ENCODE peak calls at places on chromosomes 1 and 21, in ten cellular contexts. K, L, P, D, V, O, H, I, E and N are unnamed samples.

GRCh38 chr21:31316488-31317169 is 27.4 kb downstream of the TIAM1 start:
- DNase-seq in K (no peak), L (peak), P (no peak), D (no peak), V (no peak), O (no peak), H (no peak), I (no peak), E (peak), N (peak)

GRCh38 chr1:69483219-69483618 is 84.5 kb upstream of the LRRC7 start:
- DNase-seq in K (no peak), L (no peak), P (no peak), D (no peak), V (no peak), O (no peak), H (no peak), I (no peak), E (no peak), N (no peak)

GRCh38 chr1:166026561-166026960 is 140.2 kb downstream of the FAM78B start:
- DNase-seq in K (no peak), L (no peak), P (no peak), D (no peak), V (no peak), O (no peak), H (no peak), I (no peak), E (no peak), N (no peak)

GRCh38 chr1:26862781-26863676 is at the start of gene SFN:
- DNase-seq in K (no peak), L (peak), P (no peak), D (no peak), V (peak), O (no peak), H (no peak), I (peak), E (no peak), N (peak)

GRCh38 chr1:26404641-26405040 is 6.0 kb upstream of the LIN28A start:
- DNase-seq in K (no peak), L (peak), P (no peak), D (no peak), V (no peak), O (no peak), H (no peak), I (peak), E (no peak), N (peak)

GRCh38 chr1:11013160-11013531 is 692 bp downstream of the TARDBP start:
- DNase-seq in K (no peak), L (peak), P (no peak), D (no peak), V (no peak), O (no peak), H (no peak), I (no peak), E (peak), N (peak)

GRCh38 chr1:152869808-152870419 is 8.2 kb upstream of the SMCP start:
- DNase-seq in K (peak), L (peak), P (peak), D (peak), V (peak), O (no peak), H (peak), I (peak), E (peak), N (peak)

GRCh38 chr1:171188388-171189266 is 3.5 kb downstream of the FMO2 start:
- DNase-seq in K (peak), L (peak), P (no peak), D (no peak), V (peak), O (no peak), H (peak), I (peak), E (peak), N (peak)

GRCh38 chr1:15849775-15850449 is 2.4 kb downstream of the SPEN start:
- DNase-seq in K (no peak), L (peak), P (peak), D (peak), V (peak), O (no peak), H (peak), I (no peak), E (peak), N (peak)

GRCh38 chr1:155127105-155127671 is 488 bp upstream of the EFNA1 start:
- DNase-seq in K (no peak), L (peak), P (peak), D (peak), V (peak), O (no peak), H (peak), I (no peak), E (peak), N (peak)

DNA sequence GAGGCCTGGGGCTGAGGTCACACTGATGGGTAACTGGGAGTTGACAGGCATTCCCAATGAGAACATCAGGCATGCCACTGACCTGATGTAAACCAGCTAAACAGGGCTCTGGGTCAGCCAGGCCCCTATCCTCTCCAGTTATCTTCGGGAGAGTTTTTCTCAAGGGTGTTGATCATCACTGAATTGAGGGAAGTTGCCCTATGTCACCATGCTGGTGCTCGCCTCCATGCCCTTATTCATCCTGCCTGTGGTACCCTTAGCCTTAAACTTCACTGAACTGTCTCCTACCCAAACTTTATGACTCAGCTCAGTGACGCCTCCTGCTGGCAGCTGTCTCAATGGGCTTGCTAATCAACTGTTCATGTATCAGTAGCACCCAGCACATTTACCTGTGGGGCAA is 80.7 kb upstream of the TNR start:
- DNase-seq in K (no peak), L (no peak), P (no peak), D (no peak), V (peak), O (no peak), H (peak), I (no peak), E (no peak), N (no peak)
- TF ChIP-seq CTCF in K (peak), L (no peak), P (no peak), D (no peak), V (peak), O (no peak), H (peak), I (peak), E (peak), N (no peak)

DNA sequence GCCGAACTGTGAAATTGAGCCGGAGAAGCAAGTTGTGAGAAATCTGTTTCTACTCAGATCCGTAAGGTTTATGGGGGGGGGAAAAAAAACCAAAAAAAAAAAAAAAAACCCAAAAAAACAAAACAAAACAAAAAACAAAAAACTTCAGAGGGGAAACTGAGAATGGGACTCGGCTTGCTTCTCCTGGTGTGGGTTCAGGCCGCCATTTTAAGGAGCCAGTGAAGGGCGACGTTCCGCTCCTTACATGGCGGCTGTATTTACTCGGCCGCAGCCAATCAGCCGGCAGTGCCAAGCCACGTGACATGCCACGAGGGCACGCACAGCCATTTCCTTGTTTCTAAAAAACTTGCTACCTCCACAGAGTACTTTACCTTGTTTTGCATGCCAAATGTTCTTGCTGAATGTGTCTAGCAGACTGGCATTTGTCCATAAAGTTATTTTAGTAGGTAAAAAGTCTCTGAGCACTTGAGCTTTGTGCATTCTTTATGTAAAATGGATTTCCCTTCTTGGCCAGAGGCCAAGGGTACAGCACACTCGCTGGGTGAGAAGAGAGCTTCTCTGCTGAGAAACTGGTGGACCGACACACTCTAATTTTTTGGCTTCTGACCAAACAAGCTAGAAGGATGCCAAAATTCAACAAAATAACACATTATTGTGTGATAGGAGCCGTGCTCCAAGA is 101.8 kb downstream of the NFIA start:
- DNase-seq in K (peak), L (peak), P (peak), D (peak), V (no peak), O (no peak), H (peak), I (no peak), E (peak), N (peak)
- H3K4me3 ChIP-seq in K (no peak), L (peak), P (peak), D (peak), V (no peak), O (no peak), H (peak), I (no peak), E (peak), N (peak)

DNA sequence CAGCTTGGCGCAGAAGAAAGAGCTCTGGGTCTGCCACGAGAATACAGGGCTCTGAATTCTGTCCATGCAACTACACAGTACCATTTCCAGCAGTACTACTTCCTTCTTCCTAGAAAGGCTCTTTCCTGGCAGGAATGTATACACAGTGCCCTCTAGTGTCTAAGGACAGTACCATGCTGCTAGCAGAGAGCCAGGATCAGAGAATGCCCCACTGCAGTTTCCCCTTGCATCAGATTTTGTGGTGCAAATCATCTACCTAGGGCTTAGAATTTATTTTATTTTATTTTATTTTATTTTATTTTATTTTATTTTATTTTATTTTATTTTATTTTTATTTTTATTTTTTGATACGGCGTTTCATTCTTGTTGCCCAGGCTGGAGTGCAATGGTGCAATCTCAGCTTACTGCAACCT is 50.8 kb downstream of the PAX7 start:
- DNase-seq in K (peak), L (peak), P (no peak), D (no peak), V (peak), O (no peak), H (peak), I (peak), E (peak), N (peak)
- TF ChIP-seq CTCF in K (peak), L (peak), P (peak), D (no peak), V (peak), O (peak), H (peak), I (peak), E (peak), N (peak)

GRCh38 chr1:8874230-8875201 is 4.0 kb downstream of the ENO1 start:
- DNase-seq in K (no peak), L (no peak), P (no peak), D (no peak), V (no peak), O (no peak), H (no peak), I (no peak), E (peak), N (no peak)
- H3K4me3 ChIP-seq in K (peak), L (no peak), P (peak), D (no peak), V (peak), O (no peak), H (peak), I (peak), E (no peak), N (peak)

DNA sequence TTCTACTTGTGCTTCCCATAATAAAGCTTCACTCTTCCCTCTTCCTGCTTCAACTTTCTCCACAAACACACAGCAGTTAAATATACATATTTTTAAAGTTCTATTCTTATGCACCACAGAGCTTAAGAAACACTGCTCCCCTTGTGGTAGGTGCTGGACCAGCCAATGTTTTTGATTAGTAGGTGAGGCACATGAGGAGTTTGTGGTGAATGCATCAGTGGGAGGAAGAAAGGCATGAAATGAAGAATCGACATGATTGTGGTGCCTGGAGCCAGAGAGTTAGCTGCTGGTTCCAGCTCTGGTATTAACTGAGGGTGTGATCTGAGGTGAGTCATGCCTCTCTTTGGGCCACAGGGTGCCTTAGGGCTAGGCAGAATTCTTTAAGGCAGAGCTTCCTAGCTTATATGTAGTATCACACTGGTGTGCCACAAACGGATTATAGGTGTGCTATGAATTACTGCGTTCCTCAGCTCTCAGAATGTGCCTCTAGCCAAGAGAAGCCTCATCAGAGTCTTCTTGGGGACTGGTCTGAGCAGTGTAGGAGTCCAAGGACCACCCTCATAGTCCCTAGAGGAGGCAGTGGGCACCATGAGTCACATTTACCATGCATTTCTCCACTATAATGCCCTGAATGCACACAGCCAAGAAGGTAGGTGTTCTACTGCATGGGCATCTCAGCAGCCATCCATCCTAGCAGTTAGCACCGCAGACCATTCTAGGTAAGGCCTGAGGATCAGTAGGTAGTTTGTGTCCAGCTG is 97.4 kb upstream of the SGIP1 start:
- DNase-seq in K (peak), L (peak), P (no peak), D (no peak), V (no peak), O (peak), H (peak), I (no peak), E (peak), N (peak)
- TF ChIP-seq CTCF in K (peak), L (peak), P (no peak), D (no peak), V (peak), O (peak), H (peak), I (no peak), E (peak), N (peak)

GRCh38 chr1:237976345-237976744 is 85.6 kb upstream of the ZP4 start:
- DNase-seq in K (no peak), L (no peak), P (no peak), D (no peak), V (peak), O (no peak), H (no peak), I (no peak), E (no peak), N (no peak)

GRCh38 chr1:237975903-237976302 is 85.2 kb upstream of the ZP4 start:
- DNase-seq in K (no peak), L (no peak), P (no peak), D (no peak), V (no peak), O (no peak), H (no peak), I (no peak), E (no peak), N (peak)

GRCh38 chr1:237983507-237983906 is 92.8 kb upstream of the ZP4 start:
- DNase-seq in K (no peak), L (no peak), P (no peak), D (no peak), V (no peak), O (no peak), H (no peak), I (no peak), E (no peak), N (no peak)

GRCh38 chr1:237981223-237981622 is 90.5 kb upstream of the ZP4 start:
- DNase-seq in K (no peak), L (no peak), P (no peak), D (no peak), V (no peak), O (no peak), H (no peak), I (no peak), E (no peak), N (no peak)
- H3K4me3 ChIP-seq in K (no peak), L (no peak), P (no peak), D (no peak), V (no peak), O (no peak), H (no peak), I (no peak), E (no peak), N (no peak)

GRCh38 chr21:16082038-16082816 is 352.4 kb downstream of the USP25 start:
- DNase-seq in K (no peak), L (peak), P (no peak), D (no peak), V (peak), O (no peak), H (peak), I (no peak), E (peak), N (peak)
- TF ChIP-seq CTCF in K (no peak), L (peak), P (peak), D (no peak), V (peak), O (peak), H (peak), I (peak), E (peak), N (peak)

DNA sequence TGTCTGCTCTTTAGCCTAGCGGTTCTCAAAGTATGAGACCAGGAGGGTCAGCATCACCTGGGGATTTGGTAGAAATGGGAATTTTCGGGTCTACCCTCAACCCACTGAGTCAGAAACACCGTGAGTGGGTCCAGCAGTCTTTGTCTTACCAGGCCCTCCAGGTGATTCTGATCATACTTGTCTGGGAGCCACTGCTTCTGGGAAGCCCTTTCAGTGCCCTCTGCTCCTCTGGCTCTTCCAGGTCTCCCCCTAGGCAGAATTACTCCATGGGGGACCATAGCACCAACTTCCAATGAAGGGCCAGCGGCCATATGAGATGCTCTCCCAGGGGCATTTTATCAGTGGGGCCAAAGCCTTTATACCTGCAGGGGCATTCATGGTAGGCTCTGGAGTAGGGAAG is 81.0 kb upstream of the ETV3 start:
- DNase-seq in K (no peak), L (no peak), P (no peak), D (no peak), V (no peak), O (no peak), H (no peak), I (no peak), E (no peak), N (no peak)
- H3K4me3 ChIP-seq in K (no peak), L (no peak), P (no peak), D (no peak), V (no peak), O (no peak), H (no peak), I (no peak), E (no peak), N (no peak)

DNA sequence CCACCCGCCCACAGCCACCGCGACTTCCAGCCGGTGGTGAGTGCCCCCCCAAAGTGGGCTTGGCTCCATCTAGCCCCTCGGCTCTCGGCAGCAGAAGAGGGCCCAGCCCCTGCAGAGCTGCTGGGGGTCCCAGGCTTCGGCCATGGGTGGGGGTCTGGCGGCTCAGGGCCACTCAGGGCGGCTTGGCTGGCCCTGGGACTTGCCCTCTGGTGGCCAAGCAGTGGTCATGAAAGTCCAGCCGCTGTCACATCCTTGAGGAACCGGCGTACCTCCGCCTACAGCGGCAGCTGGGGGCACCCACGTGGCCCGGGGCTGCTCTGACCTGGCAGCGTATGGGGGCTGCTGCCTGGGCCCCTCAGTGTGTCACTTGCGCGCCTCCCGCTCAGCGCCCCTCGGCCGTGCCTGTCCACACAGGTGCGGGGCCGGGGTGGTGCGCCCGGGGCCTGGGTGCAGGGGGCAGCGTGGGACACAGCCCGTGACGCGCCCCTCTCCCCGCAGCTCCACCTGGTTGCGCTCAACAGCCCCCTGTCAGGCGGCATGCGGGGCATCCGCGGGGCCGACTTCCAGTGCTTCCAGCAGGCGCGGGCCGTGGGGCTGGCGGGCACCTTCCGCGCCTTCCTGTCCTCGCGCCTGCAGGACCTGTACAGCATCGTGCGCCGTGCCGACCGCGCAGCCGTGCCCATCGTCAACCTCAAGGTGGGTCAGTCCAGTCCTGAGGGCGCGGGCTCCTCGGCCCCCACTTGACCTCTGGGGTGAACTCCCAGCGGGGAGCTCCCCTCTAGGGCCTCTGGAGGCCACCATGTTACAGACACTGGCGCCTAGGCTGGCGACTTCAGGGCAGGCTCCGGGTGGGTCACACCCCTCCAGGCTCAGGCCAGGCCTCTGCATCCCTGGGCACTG is 32.4 kb downstream of the SLC19A1 start:
- DNase-seq in K (no peak), L (no peak), P (no peak), D (peak), V (peak), O (no peak), H (no peak), I (no peak), E (no peak), N (no peak)
- TF ChIP-seq CTCF in K (peak), L (no peak), P (no peak), D (no peak), V (peak), O (no peak), H (no peak), I (peak), E (no peak), N (no peak)